ENCODE peak calls at places on chromosomes 5 and 9, in four cellular contexts. W is T-helper 1 cell, M is tibial artery, E is C1 segment of cervical spinal cord. I is an unnamed sample.

GRCh38 chr5:96052374-96052773 is 90.7 kb upstream of the ELL2 start:
- DNase-seq in W (no peak), E (no peak), M (no peak), I (no peak)

GRCh38 chr5:54477941-54478478 is 22.5 kb downstream of the HSPB3 start:
- DNase-seq in W (no peak), M (no peak), E (no peak), I (no peak)

GRCh38 chr9:74524289-74524688 is 27.2 kb downstream of the RORB start:
- DNase-seq in E (no peak), W (no peak), M (no peak), I (no peak)

GRCh38 chr5:53946405-53947100 is 363.8 kb downstream of the ARL15 start:
- DNase-seq in E (no peak), W (no peak), M (no peak), I (no peak)

GRCh38 chr5:13831236-13831810 is 113.2 kb downstream of the DNAH5 start:
- DNase-seq in W (no peak), E (no peak), M (no peak), I (no peak)

GRCh38 chr5:25414746-25415145 is 770.0 kb upstream of the CDH10 start:
- DNase-seq in E (no peak), M (no peak), W (no peak), I (no peak)

GRCh38 chr5:54902817-54903473 is 82.4 kb downstream of the ESM1 start:
- DNase-seq in E (no peak), W (no peak), M (no peak), I (no peak)

GRCh38 chr5:74026310-74026709 is 400.3 kb downstream of the ARHGEF28 start:
- DNase-seq in M (no peak), E (no peak), W (no peak), I (no peak)

GRCh38 chr5:127995556-127995955 is 88.0 kb upstream of the SLC12A2 start:
- DNase-seq in W (no peak), E (no peak), M (no peak), I (no peak)

GRCh38 chr5:134769206-134769605 is 10.6 kb downstream of the DDX46 start:
- DNase-seq in M (no peak), E (no peak), W (no peak), I (no peak)

GRCh38 chr5:101404531-101404930 is 501.4 kb upstream of the ST8SIA4 start:
- DNase-seq in M (no peak), W (no peak), E (no peak), I (no peak)

I was measured in GM12891.